ENCODE peak calls at places on chromosomes 5 and 9, in seven cellular contexts. Z is OCI-LY7, W is body of pancreas, X is neuronal stem cell, C is heart right ventricle, N is kidney, L is mucosa of descending colon. H is an unnamed sample.
A peak's percentile ranks its signal among the peaks of the same experiment; 100 is the strongest.

GRCh38 chr5:141835928-141836667 is 42.1 kb downstream of the PCDH1 start:
- DNase-seq in Z (no peak), W (no peak), X (no peak), C (peak; percentile 69), N (peak; percentile 65), L (no peak), H (no peak)

GRCh38 chr5:180067986-180068385 is 3.6 kb downstream of the RNF130 start:
- DNase-seq in Z (no peak), W (no peak), X (no peak), C (no peak), N (no peak), L (no peak), H (no peak)

GRCh38 chr5:40321514-40321913 is 358.2 kb upstream of the PTGER4 start:
- DNase-seq in Z (no peak), W (no peak), X (no peak), C (no peak), N (no peak), L (no peak), H (no peak)

GRCh38 chr9:6834306-6834705 is 76.5 kb downstream of the KDM4C start:
- DNase-seq in Z (no peak), W (no peak), X (no peak), C (no peak), N (no peak), L (no peak), H (no peak)

GRCh38 chr9:124054671-124055212 is 43.2 kb downstream of the LHX2 start:
- DNase-seq in Z (no peak), W (no peak), X (no peak), C (no peak), N (no peak), L (no peak), H (no peak)

GRCh38 chr5:90940227-90940995 is 381.8 kb downstream of the ADGRV1 start:
- DNase-seq in Z (peak; percentile 5), W (no peak), X (peak; percentile 50), C (no peak), N (peak; percentile 64), L (peak; percentile 40), H (no peak)

GRCh38 chr5:132067941-132068808 is 5.4 kb upstream of the CSF2 start:
- DNase-seq in Z (no peak), W (no peak), X (no peak), C (no peak), N (peak; percentile 47), L (no peak), H (no peak)

GRCh38 chr5:132190161-132190817 is 37.4 kb downstream of the P4HA2 start:
- DNase-seq in Z (peak; percentile 85), W (no peak), X (peak; percentile 39), C (no peak), N (no peak), L (no peak), H (no peak)

GRCh38 chr9:129183495-129184308 is 5.6 kb upstream of the IER5L start:
- DNase-seq in Z (peak; percentile 26), W (no peak), X (no peak), C (no peak), N (no peak), L (peak; percentile 46), H (no peak)

GRCh38 chr5:138948391-138949222 is 73.5 kb upstream of the LRRTM2 start:
- DNase-seq in Z (no peak), W (peak; percentile 14), X (no peak), C (no peak), N (peak; percentile 61), L (no peak), H (peak; percentile 67)

GRCh38 chr5:144267961-144268513 is 97.4 kb downstream of the KCTD16 start:
- DNase-seq in Z (no peak), W (no peak), X (no peak), C (no peak), N (no peak), L (no peak), H (no peak)

GRCh38 chr5:178237431-178238312 is 5.1 kb upstream of the PHYKPL start:
- DNase-seq in Z (no peak), W (no peak), X (no peak), C (no peak), N (peak; percentile 74), L (peak; percentile 72), H (no peak)

GRCh38 chr9:97388721-97389238 is 23.1 kb upstream of the TDRD7 start:
- DNase-seq in Z (no peak), W (no peak), X (no peak), C (no peak), N (peak; percentile 71), L (no peak), H (no peak)

GRCh38 chr9:21708225-21708624 is 94.2 kb upstream of the MTAP start:
- DNase-seq in Z (no peak), W (no peak), X (no peak), C (no peak), N (no peak), L (no peak), H (no peak)

GRCh38 chr9:86350006-86350755 is 4.0 kb downstream of the TUT7 start:
- DNase-seq in Z (peak; percentile 82), W (no peak), X (no peak), C (no peak), N (no peak), L (no peak), H (no peak)

GRCh38 chr5:169507051-169507450 is 76.5 kb upstream of the SPDL1 start:
- DNase-seq in Z (no peak), W (no peak), X (no peak), C (no peak), N (no peak), L (no peak), H (no peak)

GRCh38 chr9:81266674-81267073 is 422.7 kb downstream of the TLE1 start:
- DNase-seq in Z (no peak), W (no peak), X (no peak), C (no peak), N (no peak), L (no peak), H (no peak)

GRCh38 chr5:108078882-108079281 is 303.0 kb downstream of the FBXL17 start:
- DNase-seq in Z (no peak), W (no peak), X (no peak), C (no peak), N (no peak), L (no peak), H (no peak)
- H3K9me3 ChIP-seq in Z (no peaks in the 10 kb centered on the region), W (no peaks in the 10 kb centered on the region), X (peaks cover 1% of the 10 kb centered on the region), C (peaks cover 1% of the 10 kb centered on the region), N (no peaks in the 10 kb centered on the region), L (no peaks in the 10 kb centered on the region), H (no peaks in the 10 kb centered on the region)

DNA sequence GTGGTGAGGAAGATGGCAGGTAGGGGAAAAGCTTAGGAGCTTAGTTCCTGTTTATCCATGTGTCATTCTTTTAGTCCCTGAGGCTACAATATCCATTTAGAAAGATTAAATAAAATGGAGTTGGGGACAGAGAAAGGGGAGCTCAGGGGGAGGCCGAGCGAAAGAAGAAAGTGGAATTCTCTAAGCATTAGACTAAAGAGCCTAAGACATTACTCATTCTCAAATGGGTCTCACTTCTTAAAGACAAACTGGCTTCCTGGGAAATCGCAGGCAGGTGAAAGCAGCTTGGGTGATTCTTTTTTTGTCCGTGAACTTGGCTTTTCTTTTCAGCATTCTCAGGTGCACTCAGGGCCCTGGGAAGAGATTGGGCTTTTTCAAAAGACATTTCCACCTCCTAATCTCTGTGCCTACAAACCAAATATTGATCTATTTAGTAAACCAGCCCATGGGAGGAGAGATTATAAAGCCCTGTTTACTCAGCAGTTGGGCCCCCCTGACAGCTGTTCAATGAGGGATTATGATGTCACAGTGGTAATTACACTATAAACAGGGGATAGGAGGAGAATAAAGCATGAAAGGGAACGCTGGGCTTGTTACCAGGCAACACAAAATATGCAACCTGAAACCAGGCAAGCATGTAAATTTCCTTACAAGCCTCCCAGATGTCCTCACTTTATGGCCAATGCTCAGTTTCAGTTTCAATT is 584.0 kb downstream of the ACTL7B start:
- DNase-seq in Z (no peak), W (peak; percentile 49), X (peak; percentile 30), C (no peak), N (no peak), L (no peak), H (no peak)
- H3K4me3 ChIP-seq in Z (no peak overlapping the region), W (peak overlapping the region; percentile 19), X (no peak overlapping the region), C (peak overlapping the region; percentile 22), N (peak overlapping the region; percentile 60), L (no peak overlapping the region), H (peak overlapping the region; percentile 19)

DNA sequence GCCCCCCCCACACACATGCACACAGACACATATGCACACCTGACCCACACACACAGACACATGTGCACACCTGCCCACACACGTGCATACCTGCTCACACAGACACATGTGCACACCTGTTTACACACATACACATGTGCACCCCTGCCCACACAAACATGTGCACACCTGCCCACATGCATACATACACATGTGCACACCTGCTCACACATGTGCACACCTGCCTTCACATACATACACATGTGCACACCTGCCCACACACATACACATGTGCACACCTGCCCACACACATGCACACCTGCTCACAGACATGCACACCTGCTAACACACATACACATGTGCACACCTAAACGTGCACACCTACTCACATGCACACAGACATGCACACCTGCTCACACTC is 147.0 kb upstream of the FOXD4L5 start:
- DNase-seq in Z (no peak), W (no peak), X (no peak), C (no peak), N (no peak), L (no peak), H (no peak)
- H3K9me3 ChIP-seq in Z (no peaks in the 10 kb centered on the region), W (no peaks in the 10 kb centered on the region), X (no peaks in the 10 kb centered on the region), C (no peaks in the 10 kb centered on the region), N (no peaks in the 10 kb centered on the region), L (peaks cover 76% of the 10 kb centered on the region), H (no peaks in the 10 kb centered on the region)

DNA sequence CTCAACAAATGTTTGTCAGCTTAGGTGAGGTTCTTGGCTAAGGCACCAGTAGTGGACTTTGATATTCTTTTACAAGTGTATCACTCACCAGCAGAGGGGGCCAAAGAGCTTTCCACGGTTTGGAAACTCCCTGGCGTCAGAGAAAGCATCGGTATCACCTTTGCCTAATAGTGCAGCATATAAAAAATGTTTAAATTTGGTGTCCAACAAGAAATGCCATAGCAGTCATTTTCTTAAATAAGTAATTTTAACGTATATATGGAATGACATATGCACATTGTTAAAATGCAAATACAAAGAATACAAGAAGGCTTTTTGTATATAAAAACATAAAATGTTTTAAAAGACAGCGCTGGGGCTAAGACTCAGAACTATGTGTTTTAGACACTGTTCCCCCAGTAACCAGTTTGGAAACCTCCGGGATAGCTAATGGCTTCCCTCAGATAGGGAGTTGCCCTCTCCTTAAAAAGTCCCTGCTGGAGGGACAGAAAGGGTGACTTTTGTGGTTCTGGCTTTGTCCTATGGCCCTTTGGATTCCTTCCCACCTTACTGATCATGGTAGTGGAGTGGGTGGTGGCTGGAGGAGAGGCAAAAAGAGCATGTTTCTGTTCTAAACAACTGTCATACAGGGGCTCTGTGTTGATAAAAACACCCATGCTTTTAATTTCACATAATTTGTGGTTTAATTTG is 124.6 kb downstream of the GPBP1 start:
- DNase-seq in Z (peak; percentile 85), W (peak; percentile 93), X (peak; percentile 87), C (peak; percentile 41), N (no peak), L (peak; percentile 71), H (peak; percentile 79)
- H3K4me3 ChIP-seq in Z (no peak overlapping the region), W (no peak overlapping the region), X (no peak overlapping the region), C (peak overlapping the region; percentile 0), N (no peak overlapping the region), L (no peak overlapping the region), H (no peak overlapping the region)

DNA sequence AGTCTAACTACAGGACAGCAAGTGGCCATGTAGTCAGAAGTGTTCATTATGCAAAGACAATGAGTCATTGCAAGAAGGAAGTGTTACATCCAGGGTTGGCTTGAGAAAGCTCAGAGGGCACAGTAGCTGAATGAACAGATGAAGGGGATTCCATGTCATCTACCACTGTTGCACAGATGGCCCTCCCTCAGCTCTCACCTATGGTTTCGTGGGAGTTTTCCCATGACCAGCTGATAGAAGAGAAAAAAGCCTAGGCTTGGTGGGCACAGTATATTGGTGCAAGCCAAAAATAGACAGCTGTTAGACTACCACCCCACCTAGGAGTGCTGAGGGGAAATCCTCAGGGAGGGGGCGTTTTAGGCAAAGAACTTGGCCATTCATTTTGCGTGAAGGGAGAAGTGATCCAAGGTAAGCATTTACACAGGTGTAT is 217.0 kb downstream of the DMRT2 start:
- DNase-seq in Z (no peak), W (no peak), X (no peak), C (no peak), N (no peak), L (no peak), H (no peak)
- H3K9me3 ChIP-seq in Z (no peaks in the 10 kb centered on the region), W (no peaks in the 10 kb centered on the region), X (no peaks in the 10 kb centered on the region), C (no peaks in the 10 kb centered on the region), N (no peaks in the 10 kb centered on the region), L (no peaks in the 10 kb centered on the region), H (no peaks in the 10 kb centered on the region)

H was measured in RWPE2.